ENCODE peak calls at places on chromosomes 1 and 21, in five cellular contexts. One of them, this sample, is unnamed.

GRCh38 chr1:33137800-33138199 is 44.0 kb downstream of the TRIM62 start:
- DNase-seq in suprapubic skin: no peak
- DNase-seq in A549: no peak
- DNase-seq in uterus: peak
- DNase-seq in ovary: peak
- DNase-seq in this sample: no peak

GRCh38 chr1:8554956-8555534 is 237.1 kb downstream of the SLC45A1 start:
- DNase-seq in suprapubic skin: no peak
- DNase-seq in A549: no peak
- DNase-seq in uterus: peak
- DNase-seq in ovary: peak
- DNase-seq in this sample: no peak

GRCh38 chr21:45262616-45263015 is 25.1 kb downstream of the POFUT2 start:
- DNase-seq in suprapubic skin: peak
- DNase-seq in A549: no peak
- DNase-seq in uterus: no peak
- DNase-seq in ovary: no peak
- DNase-seq in this sample: peak

GRCh38 chr1:6127587-6128163 is 52.4 kb downstream of the CHD5 start:
- DNase-seq in suprapubic skin: no peak
- DNase-seq in A549: peak
- DNase-seq in uterus: no peak
- DNase-seq in ovary: peak
- DNase-seq in this sample: peak

GRCh38 chr1:155166373-155167165 is 6.5 kb downstream of the KRTCAP2 start:
- DNase-seq in suprapubic skin: peak
- DNase-seq in A549: no peak
- DNase-seq in uterus: peak
- DNase-seq in ovary: peak
- DNase-seq in this sample: no peak

GRCh38 chr1:3020263-3020909 is 881 bp upstream of the ACTRT2 start:
- DNase-seq in suprapubic skin: no peak
- DNase-seq in A549: no peak
- DNase-seq in uterus: no peak
- DNase-seq in ovary: no peak
- DNase-seq in this sample: no peak

GRCh38 chr1:221451741-221452140 is 290.1 kb downstream of the DUSP10 start:
- DNase-seq in suprapubic skin: no peak
- DNase-seq in A549: no peak
- DNase-seq in uterus: no peak
- DNase-seq in ovary: no peak
- DNase-seq in this sample: no peak

GRCh38 chr1:113027449-113027848 is 45.5 kb upstream of the LRIG2 start:
- DNase-seq in suprapubic skin: no peak
- DNase-seq in A549: no peak
- DNase-seq in uterus: no peak
- DNase-seq in ovary: no peak
- DNase-seq in this sample: no peak

GRCh38 chr1:61436016-61436415 is 288.9 kb downstream of the TM2D1 start:
- DNase-seq in suprapubic skin: no peak
- DNase-seq in A549: no peak
- DNase-seq in uterus: no peak
- DNase-seq in ovary: no peak
- DNase-seq in this sample: no peak

GRCh38 chr1:192852548-192852947 is 43.7 kb downstream of the RGS2 start:
- DNase-seq in suprapubic skin: no peak
- DNase-seq in A549: no peak
- DNase-seq in uterus: no peak
- DNase-seq in ovary: no peak
- DNase-seq in this sample: no peak

GRCh38 chr1:168629466-168629865 is 53.1 kb downstream of the XCL1 start:
- DNase-seq in suprapubic skin: no peak
- DNase-seq in A549: no peak
- DNase-seq in uterus: no peak
- DNase-seq in ovary: no peak
- DNase-seq in this sample: no peak

GRCh38 chr1:215567491-215568286 is 585 bp downstream of the KCTD3 start:
- DNase-seq in suprapubic skin: no peak
- DNase-seq in A549: peak
- DNase-seq in uterus: peak
- DNase-seq in ovary: peak
- DNase-seq in this sample: peak

GRCh38 chr1:1628656-1629429 is 3.1 kb upstream of the MMP23B start:
- DNase-seq in suprapubic skin: peak
- DNase-seq in A549: no peak
- DNase-seq in uterus: no peak
- DNase-seq in ovary: no peak
- DNase-seq in this sample: no peak

GRCh38 chr1:116538527-116538926 is 32.3 kb downstream of the CD58 start:
- DNase-seq in suprapubic skin: no peak
- DNase-seq in A549: peak
- DNase-seq in uterus: no peak
- DNase-seq in ovary: no peak
- DNase-seq in this sample: no peak

GRCh38 chr21:36873511-36873910 is 93.0 kb downstream of the HLCS start:
- DNase-seq in suprapubic skin: no peak
- DNase-seq in A549: no peak
- DNase-seq in uterus: no peak
- DNase-seq in ovary: no peak
- DNase-seq in this sample: no peak

GRCh38 chr21:40140675-40141074 is 273.4 kb downstream of the PCP4 start:
- DNase-seq in suprapubic skin: no peak
- DNase-seq in A549: no peak
- DNase-seq in uterus: no peak
- DNase-seq in ovary: no peak
- DNase-seq in this sample: no peak

GRCh38 chr1:47599777-47600176 is 161.9 kb downstream of the FOXD2 start:
- DNase-seq in suprapubic skin: no peak
- DNase-seq in A549: no peak
- DNase-seq in uterus: no peak
- DNase-seq in ovary: no peak
- DNase-seq in this sample: no peak

GRCh38 chr1:12501661-12502060 is 116.3 kb downstream of the DHRS3 start:
- DNase-seq in suprapubic skin: no peak
- DNase-seq in A549: no peak
- DNase-seq in uterus: no peak
- DNase-seq in ovary: no peak
- DNase-seq in this sample: no peak

GRCh38 chr1:224632381-224632871 is 16.3 kb downstream of the CNIH3 start:
- DNase-seq in suprapubic skin: no peak
- DNase-seq in A549: no peak
- DNase-seq in uterus: no peak
- DNase-seq in ovary: peak
- DNase-seq in this sample: no peak

GRCh38 chr1:178486100-178487069 is 10.4 kb downstream of the CLEC20A start:
- DNase-seq in suprapubic skin: no peak
- DNase-seq in A549: no peak
- DNase-seq in uterus: no peak
- DNase-seq in ovary: no peak
- DNase-seq in this sample: no peak

GRCh38 chr1:66981679-66982078 is 56.9 kb downstream of the MIER1 start:
- DNase-seq in suprapubic skin: no peak
- DNase-seq in A549: peak
- DNase-seq in uterus: peak
- DNase-seq in ovary: peak
- DNase-seq in this sample: no peak

GRCh38 chr21:34968414-34969333 is 80.4 kb downstream of the RUNX1 start:
- DNase-seq in suprapubic skin: no peak
- DNase-seq in A549: no peak
- DNase-seq in uterus: no peak
- DNase-seq in ovary: no peak
- DNase-seq in this sample: no peak

GRCh38 chr1:227916655-227917054 is 31.1 kb downstream of the WNT9A start:
- DNase-seq in suprapubic skin: no peak
- DNase-seq in A549: no peak
- DNase-seq in uterus: no peak
- DNase-seq in ovary: no peak
- DNase-seq in this sample: no peak

GRCh38 chr1:115278241-115278640 is 59.8 kb downstream of the NGF start:
- DNase-seq in suprapubic skin: no peak
- DNase-seq in A549: no peak
- DNase-seq in uterus: no peak
- DNase-seq in ovary: no peak
- DNase-seq in this sample: no peak

GRCh38 chr1:115277276-115277675 is 60.8 kb downstream of the NGF start:
- DNase-seq in suprapubic skin: no peak
- DNase-seq in A549: peak
- DNase-seq in uterus: peak
- DNase-seq in ovary: no peak
- DNase-seq in this sample: no peak

GRCh38 chr1:115281143-115281542 is 56.9 kb downstream of the NGF start:
- DNase-seq in suprapubic skin: no peak
- DNase-seq in A549: no peak
- DNase-seq in uterus: no peak
- DNase-seq in ovary: no peak
- DNase-seq in this sample: no peak

GRCh38 chr1:115282825-115283224 is 55.2 kb downstream of the NGF start:
- DNase-seq in suprapubic skin: no peak
- DNase-seq in A549: no peak
- DNase-seq in uterus: peak
- DNase-seq in ovary: peak
- DNase-seq in this sample: peak

GRCh38 chr1:115280073-115280472 is 58.0 kb downstream of the NGF start:
- DNase-seq in suprapubic skin: no peak
- DNase-seq in A549: no peak
- DNase-seq in uterus: peak
- DNase-seq in ovary: no peak
- DNase-seq in this sample: no peak
- TF ChIP-seq POLR2A in suprapubic skin: no peak
- TF ChIP-seq POLR2A in A549: no peak
- TF ChIP-seq POLR2A in uterus: no peak
- TF ChIP-seq POLR2A in ovary: no peak
- TF ChIP-seq POLR2A in this sample: no peak

DNA sequence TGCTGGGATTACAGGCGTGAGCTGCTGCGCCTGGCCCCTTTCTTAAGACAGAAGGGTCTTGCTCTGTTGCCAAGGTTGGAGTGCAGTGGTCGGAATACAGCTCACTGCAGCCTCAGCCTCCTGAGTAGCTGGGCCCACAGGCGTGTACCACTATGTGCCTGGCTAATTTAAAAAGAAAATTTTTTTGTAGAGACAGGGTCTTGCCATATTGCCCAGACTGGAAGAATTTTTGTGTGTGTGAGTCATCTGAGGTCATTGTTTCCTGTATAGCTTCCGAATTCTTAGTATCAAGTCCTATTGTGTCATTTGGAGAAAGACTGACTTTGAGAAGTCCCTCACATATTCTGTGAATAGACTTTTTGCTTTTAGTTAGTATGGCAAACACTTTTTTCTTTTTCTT is 4.7 kb downstream of the SZRD1 start:
- DNase-seq in suprapubic skin: no peak
- DNase-seq in A549: peak
- DNase-seq in uterus: no peak
- DNase-seq in ovary: no peak
- DNase-seq in this sample: no peak
- H3K27ac ChIP-seq in suprapubic skin: no peak
- H3K27ac ChIP-seq in A549: peak
- H3K27ac ChIP-seq in uterus: no peak
- H3K27ac ChIP-seq in ovary: no peak
- H3K27ac ChIP-seq in this sample: no peak

DNA sequence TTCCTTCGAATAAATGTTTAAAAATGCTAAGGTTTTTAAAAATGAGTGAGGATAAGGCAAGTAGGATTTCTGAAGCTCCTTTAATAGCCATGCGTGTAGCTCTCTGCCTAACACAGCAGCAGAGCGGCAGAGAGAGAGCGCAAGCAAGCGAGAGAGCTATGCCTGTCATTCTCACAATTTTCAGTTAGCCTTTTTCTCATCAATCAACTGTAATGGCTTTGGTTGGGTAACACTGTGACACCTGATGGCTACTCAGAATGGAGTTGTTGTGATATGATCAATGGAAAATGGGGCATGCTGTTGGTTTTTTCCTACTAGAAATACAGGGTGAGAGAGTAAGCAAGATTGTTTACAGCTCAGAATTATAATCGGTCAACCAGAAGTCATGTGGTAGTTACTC is 198.4 kb downstream of the RPS6KC1 start:
- DNase-seq in suprapubic skin: no peak
- DNase-seq in A549: no peak
- DNase-seq in uterus: no peak
- DNase-seq in ovary: no peak
- DNase-seq in this sample: no peak
- H3K4me3 ChIP-seq in suprapubic skin: no peak
- H3K4me3 ChIP-seq in A549: no peak
- H3K4me3 ChIP-seq in uterus: no peak
- H3K4me3 ChIP-seq in ovary: no peak
- H3K4me3 ChIP-seq in this sample: no peak

GRCh38 chr1:167627865-167628641 is 2.0 kb upstream of the RCSD1 start:
- DNase-seq in suprapubic skin: no peak
- DNase-seq in A549: no peak
- DNase-seq in uterus: peak
- DNase-seq in ovary: no peak
- DNase-seq in this sample: no peak
- TF ChIP-seq POLR2A in suprapubic skin: no peak
- TF ChIP-seq POLR2A in A549: no peak
- TF ChIP-seq POLR2A in uterus: no peak
- TF ChIP-seq POLR2A in ovary: no peak
- TF ChIP-seq POLR2A in this sample: no peak

DNA sequence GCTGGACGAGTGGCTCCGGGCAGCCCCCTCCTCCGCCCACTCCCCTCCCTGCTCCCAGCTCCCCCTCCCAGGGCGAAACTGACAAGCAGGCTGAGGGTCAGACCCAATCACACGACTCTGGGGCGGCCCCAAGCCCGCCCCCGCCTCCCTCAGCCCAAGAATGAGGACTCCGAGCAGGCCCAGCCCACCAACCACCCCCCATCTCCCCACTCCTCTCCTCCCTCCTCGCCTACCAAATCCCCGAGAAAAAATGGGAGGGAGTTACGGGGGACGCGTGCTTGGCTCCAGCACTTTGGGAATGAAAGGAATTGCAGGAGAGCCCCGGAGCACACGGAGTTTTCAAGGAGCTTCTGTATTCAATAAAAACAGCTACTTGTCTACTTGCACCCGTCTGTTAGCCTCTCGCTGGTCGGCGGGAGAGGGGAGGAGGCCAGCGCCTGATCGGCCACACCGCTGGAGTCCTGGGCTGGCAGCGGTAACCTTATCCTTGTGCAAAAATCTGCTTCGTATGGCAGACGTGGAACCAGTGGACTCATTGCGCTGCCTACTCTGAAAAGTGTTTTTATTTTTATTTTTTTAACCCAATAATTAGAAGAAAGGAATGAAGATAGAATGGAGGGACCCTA is 316 bp upstream of the COL11A1 start:
- DNase-seq in suprapubic skin: peak
- DNase-seq in A549: peak
- DNase-seq in uterus: no peak
- DNase-seq in ovary: peak
- DNase-seq in this sample: no peak
- H3K27ac ChIP-seq in suprapubic skin: no peak
- H3K27ac ChIP-seq in A549: peak
- H3K27ac ChIP-seq in uterus: no peak
- H3K27ac ChIP-seq in ovary: no peak
- H3K27ac ChIP-seq in this sample: no peak